ENCODE peak calls at places on chromosome 19, in eight cellular contexts. W, R, S, T, A, D, N and C are unnamed samples.

GRCh38 chr19:49699364-49699763 is 8.4 kb downstream of the CPT1C start:
- DNase-seq in W (no peak), R (no peak), S (no peak), T (no peak), A (no peak), D (no peak), N (no peak), C (no peak)

GRCh38 chr19:15902254-15902653 is 4.4 kb upstream of the CYP4F2 start:
- DNase-seq in W (no peak), R (no peak), S (no peak), T (no peak), A (no peak), D (no peak), N (no peak), C (no peak)

GRCh38 chr19:36837525-36837901 is 674 bp downstream of the ZNF790 start:
- DNase-seq in W (no peak), R (no peak), S (no peak), T (no peak), A (no peak), D (no peak), N (no peak), C (no peak)

GRCh38 chr19:45032421-45032820 is 6.4 kb upstream of the CLASRP start:
- DNase-seq in W (no peak), R (no peak), S (no peak), T (no peak), A (no peak), D (no peak), N (no peak), C (no peak)

GRCh38 chr19:55118401-55118991 is 1.1 kb upstream of the PPP1R12C start:
- DNase-seq in W (peak; percentile 75), R (peak; percentile 77), S (peak; percentile 80), T (no peak), A (no peak), D (peak; percentile 79), N (no peak), C (peak; percentile 98)

GRCh38 chr19:10662384-10663251 is 8.5 kb downstream of the ILF3 start:
- DNase-seq in W (no peak), R (no peak), S (no peak), T (no peak), A (no peak), D (no peak), N (no peak), C (no peak)

GRCh38 chr19:21135433-21135832 is 6.4 kb upstream of the ZNF431 start:
- DNase-seq in W (no peak), R (no peak), S (no peak), T (no peak), A (no peak), D (no peak), N (no peak), C (no peak)

GRCh38 chr19:49512970-49513745 is 697 bp downstream of the FCGRT start:
- DNase-seq in W (peak; percentile 80), R (peak; percentile 85), S (no peak), T (no peak), A (no peak), D (peak; percentile 82), N (peak; percentile 51), C (no peak)

GRCh38 chr19:10718205-10719196 is 622 bp downstream of the DNM2 start:
- DNase-seq in W (peak; percentile 71), R (peak; percentile 82), S (peak; percentile 76), T (no peak), A (peak; percentile 47), D (peak; percentile 65), N (peak; percentile 40), C (no peak)

GRCh38 chr19:57850553-57851017 is 926 bp downstream of the ZNF587 start:
- DNase-seq in W (peak; percentile 56), R (no peak), S (no peak), T (no peak), A (no peak), D (no peak), N (peak; percentile 57), C (no peak)
- H3K27ac ChIP-seq in W (peak overlapping the region; percentile 22), R (no peak overlapping the region), S (no peak overlapping the region), T (peak overlapping the region; percentile 87), A (peak overlapping the region; percentile 78), D (no peak overlapping the region), N (peak overlapping the region; percentile 88), C (no peak overlapping the region)

DNA sequence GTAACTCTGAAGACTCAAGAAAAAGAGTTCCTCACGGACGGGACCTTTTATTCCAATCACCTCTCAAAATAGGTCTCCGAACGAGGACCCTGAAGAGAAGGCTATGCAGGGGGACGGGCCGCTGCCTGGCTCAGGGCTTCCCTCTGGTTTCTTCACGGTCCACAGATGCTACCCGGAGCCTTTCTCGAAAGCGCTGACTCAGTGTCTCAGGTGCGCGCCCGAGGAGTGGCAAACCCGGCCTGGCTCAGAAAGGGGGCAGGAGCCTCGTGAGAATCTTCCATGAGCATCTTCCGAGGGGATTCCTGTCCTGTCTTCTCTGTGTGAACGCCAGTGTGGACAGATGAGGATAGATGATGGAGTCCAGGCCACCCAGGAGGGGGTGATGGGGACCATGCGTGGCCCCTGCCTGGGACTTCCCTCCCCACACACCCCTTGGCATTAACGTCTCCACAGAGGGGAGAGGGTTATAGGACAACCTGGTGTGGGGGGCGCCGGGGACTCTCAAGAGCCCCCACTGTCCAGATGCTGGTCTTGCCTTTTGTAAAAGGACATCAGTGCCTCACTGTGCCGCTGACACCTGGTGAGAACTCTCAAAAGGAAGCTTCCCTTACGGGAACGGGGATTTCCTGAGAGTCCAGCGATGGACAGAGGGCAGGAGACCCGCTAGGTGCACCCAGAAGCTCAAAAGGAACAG is 16.5 kb downstream of the LSM4 start:
- DNase-seq in W (no peak), R (no peak), S (no peak), T (no peak), A (no peak), D (peak; percentile 44), N (no peak), C (no peak)
- H3K27ac ChIP-seq in W (peak overlapping the region; percentile 6), R (peak overlapping the region; percentile 97), S (peak overlapping the region; percentile 96), T (peak overlapping the region; percentile 75), A (peak overlapping the region; percentile 91), D (peak overlapping the region; percentile 45), N (no peak overlapping the region), C (no peak overlapping the region)

GRCh38 chr19:13633109-13633508 is 126.8 kb upstream of the CACNA1A start:
- DNase-seq in W (peak; percentile 64), R (no peak), S (no peak), T (no peak), A (no peak), D (no peak), N (no peak), C (no peak)
- H3K27ac ChIP-seq in W (peak overlapping the region; percentile 56), R (no peak overlapping the region), S (no peak overlapping the region), T (no peak overlapping the region), A (no peak overlapping the region), D (no peak overlapping the region), N (no peak overlapping the region), C (no peak overlapping the region)

GRCh38 chr19:33039815-33040214 is 24.9 kb downstream of the RHPN2 start:
- DNase-seq in W (no peak), R (no peak), S (no peak), T (no peak), A (no peak), D (no peak), N (no peak), C (no peak)
- H3K27ac ChIP-seq in W (no peak overlapping the region), R (no peak overlapping the region), S (no peak overlapping the region), T (peak overlapping the region; percentile 96), A (no peak overlapping the region), D (no peak overlapping the region), N (peak overlapping the region; percentile 80), C (no peak overlapping the region)

GRCh38 chr19:8240274-8241229 is 31.4 kb downstream of the CERS4 start:
- DNase-seq in W (peak; percentile 90), R (peak; percentile 95), S (peak; percentile 84), T (no peak), A (peak; percentile 66), D (peak; percentile 93), N (peak; percentile 92), C (no peak)
- H3K27ac ChIP-seq in W (peak overlapping the region; percentile 93), R (peak overlapping the region; percentile 42), S (peak overlapping the region; percentile 91), T (no peak overlapping the region), A (no peak overlapping the region), D (no peak overlapping the region), N (peak overlapping the region; percentile 99), C (no peak overlapping the region)

GRCh38 chr19:53965091-53965490 is 2.4 kb downstream of the CACNG8 start:
- DNase-seq in W (no peak), R (no peak), S (no peak), T (no peak), A (no peak), D (no peak), N (no peak), C (no peak)
- H3K27ac ChIP-seq in W (no peak overlapping the region), R (no peak overlapping the region), S (no peak overlapping the region), T (peak overlapping the region; percentile 60), A (no peak overlapping the region), D (no peak overlapping the region), N (no peak overlapping the region), C (no peak overlapping the region)

DNA sequence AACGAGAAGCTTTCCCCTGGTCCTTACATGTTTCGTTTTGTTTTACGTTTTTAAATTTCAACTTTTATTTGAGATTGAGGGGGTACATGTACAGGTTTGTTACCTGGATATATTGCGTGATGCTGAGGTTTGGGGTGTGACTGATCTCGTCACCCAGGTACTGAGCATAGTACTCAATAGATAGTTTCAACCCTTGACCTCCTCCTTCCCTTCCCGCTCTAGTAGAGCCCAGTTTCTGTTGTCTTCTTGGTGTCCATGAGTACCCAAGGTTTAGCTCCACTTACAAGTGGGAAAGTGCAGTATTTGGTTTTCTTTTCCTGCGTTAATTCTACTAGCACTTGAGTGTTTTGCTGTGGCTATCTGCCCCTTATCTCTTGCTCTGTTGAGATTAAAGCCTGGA is 47.1 kb downstream of the ARHGEF18 start:
- DNase-seq in W (no peak), R (no peak), S (no peak), T (no peak), A (no peak), D (no peak), N (no peak), C (no peak)
- H3K27ac ChIP-seq in W (no peak overlapping the region), R (peak overlapping the region; percentile 88), S (no peak overlapping the region), T (peak overlapping the region; percentile 62), A (no peak overlapping the region), D (no peak overlapping the region), N (no peak overlapping the region), C (no peak overlapping the region)

DNA sequence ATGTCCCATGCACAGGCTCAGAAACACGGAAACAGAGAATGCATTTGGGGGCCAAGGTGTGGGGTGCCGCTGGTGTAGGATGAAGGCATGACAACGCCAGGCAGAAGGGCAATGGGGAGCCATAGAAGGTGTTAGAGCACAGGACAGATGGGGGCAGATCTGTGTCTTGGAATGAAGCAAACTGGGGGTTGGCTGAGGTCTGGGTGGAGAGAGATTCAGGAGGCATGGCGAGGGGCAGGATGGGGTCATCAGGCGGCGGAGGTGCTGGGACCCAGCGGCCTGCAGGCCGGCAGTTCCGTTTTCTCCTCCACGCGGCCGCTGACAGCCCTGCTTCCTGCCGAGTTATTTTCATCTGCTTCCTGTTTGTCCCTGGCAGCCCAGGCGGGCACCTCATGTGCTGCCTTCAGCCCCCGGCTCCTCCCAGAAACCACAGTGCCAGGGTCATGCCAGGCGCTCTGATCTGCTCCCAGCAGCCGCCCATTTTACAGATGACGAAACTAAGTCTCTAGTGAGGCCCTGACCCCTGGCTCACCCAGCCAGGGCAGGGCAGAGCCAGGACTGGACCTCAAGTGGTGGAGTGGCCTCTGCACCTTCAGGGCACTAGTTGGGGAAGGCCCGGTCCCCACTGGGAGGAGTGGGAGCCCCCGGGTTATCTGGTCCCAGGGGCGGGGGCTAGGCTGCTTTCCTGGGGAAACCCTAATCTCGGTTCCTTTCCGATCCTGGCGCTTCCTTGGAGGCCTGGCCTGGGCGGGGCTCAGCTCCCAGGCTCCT is 2.2 kb downstream of the ARHGAP45 start:
- DNase-seq in W (no peak), R (peak; percentile 92), S (no peak), T (no peak), A (peak; percentile 86), D (peak; percentile 91), N (no peak), C (no peak)
- H3K27ac ChIP-seq in W (no peak overlapping the region), R (peak overlapping the region; percentile 78), S (no peak overlapping the region), T (no peak overlapping the region), A (peak overlapping the region; percentile 99), D (no peak overlapping the region), N (no peak overlapping the region), C (no peak overlapping the region)